ENCODE peak calls at places on chromosomes 4 and X, in ten cellular contexts. One of them, this sample, is unnamed.

GRCh38 chr4:150283689-150284088 is 205.4 kb downstream of the DCLK2 start:
- ATAC-seq in heart left ventricle: peak; percentile 37
- ATAC-seq in HepG2: no peak
- ATAC-seq in body of pancreas: no peak
- ATAC-seq in right lobe of liver: no peak
- ATAC-seq in gastrocnemius medialis: no peak
- ATAC-seq in GM12878: no peak
- ATAC-seq in upper lobe of left lung: no peak
- ATAC-seq in HCT116: no peak
- ATAC-seq in A549: peak; percentile 34
- ATAC-seq in this sample: no peak

GRCh38 chr4:141642711-141643110 is 6.3 kb downstream of the IL15 start:
- ATAC-seq in heart left ventricle: no peak
- ATAC-seq in HepG2: no peak
- ATAC-seq in body of pancreas: no peak
- ATAC-seq in right lobe of liver: no peak
- ATAC-seq in gastrocnemius medialis: no peak
- ATAC-seq in GM12878: peak; percentile 13
- ATAC-seq in upper lobe of left lung: no peak
- ATAC-seq in HCT116: no peak
- ATAC-seq in A549: no peak
- ATAC-seq in this sample: no peak

GRCh38 chrX:101078716-101079115 is at the start of gene TMEM35A:
- ATAC-seq in heart left ventricle: no peak
- ATAC-seq in HepG2: peak; percentile 38
- ATAC-seq in body of pancreas: no peak
- ATAC-seq in right lobe of liver: no peak
- ATAC-seq in gastrocnemius medialis: no peak
- ATAC-seq in GM12878: peak; percentile 45
- ATAC-seq in upper lobe of left lung: peak; percentile 74
- ATAC-seq in HCT116: no peak
- ATAC-seq in A549: no peak
- ATAC-seq in this sample: peak; percentile 71

GRCh38 chr4:74665346-74665745 is 129.0 kb downstream of the BTC start:
- ATAC-seq in heart left ventricle: no peak
- ATAC-seq in HepG2: no peak
- ATAC-seq in body of pancreas: no peak
- ATAC-seq in right lobe of liver: no peak
- ATAC-seq in gastrocnemius medialis: no peak
- ATAC-seq in GM12878: peak; percentile 64
- ATAC-seq in upper lobe of left lung: no peak
- ATAC-seq in HCT116: peak; percentile 81
- ATAC-seq in A549: no peak
- ATAC-seq in this sample: no peak

GRCh38 chrX:78746496-78746895 is 1.0 kb upstream of the LPAR4 start:
- ATAC-seq in heart left ventricle: no peak
- ATAC-seq in HepG2: no peak
- ATAC-seq in body of pancreas: no peak
- ATAC-seq in right lobe of liver: no peak
- ATAC-seq in gastrocnemius medialis: no peak
- ATAC-seq in GM12878: no peak
- ATAC-seq in upper lobe of left lung: no peak
- ATAC-seq in HCT116: no peak
- ATAC-seq in A549: no peak
- ATAC-seq in this sample: no peak

GRCh38 chr4:124060261-124060918 is 652.1 kb downstream of the ANKRD50 start:
- ATAC-seq in heart left ventricle: peak; percentile 97
- ATAC-seq in HepG2: no peak
- ATAC-seq in body of pancreas: peak; percentile 85
- ATAC-seq in right lobe of liver: peak; percentile 81
- ATAC-seq in gastrocnemius medialis: peak; percentile 93
- ATAC-seq in GM12878: peak; percentile 70
- ATAC-seq in upper lobe of left lung: peak; percentile 90
- ATAC-seq in HCT116: no peak
- ATAC-seq in A549: no peak
- ATAC-seq in this sample: peak; percentile 96

GRCh38 chr4:566035-566434 is 10.1 kb downstream of the TMEM271 start:
- ATAC-seq in heart left ventricle: no peak
- ATAC-seq in HepG2: no peak
- ATAC-seq in body of pancreas: no peak
- ATAC-seq in right lobe of liver: no peak
- ATAC-seq in gastrocnemius medialis: no peak
- ATAC-seq in GM12878: no peak
- ATAC-seq in upper lobe of left lung: no peak
- ATAC-seq in HCT116: no peak
- ATAC-seq in A549: no peak
- ATAC-seq in this sample: no peak

GRCh38 chrX:125012585-125012984 is 307.1 kb upstream of the TEX13C start:
- ATAC-seq in heart left ventricle: no peak
- ATAC-seq in HepG2: no peak
- ATAC-seq in body of pancreas: no peak
- ATAC-seq in right lobe of liver: no peak
- ATAC-seq in gastrocnemius medialis: no peak
- ATAC-seq in GM12878: no peak
- ATAC-seq in upper lobe of left lung: no peak
- ATAC-seq in HCT116: no peak
- ATAC-seq in A549: no peak
- ATAC-seq in this sample: no peak

GRCh38 chrX:386239-386767 is 404 bp downstream of the PPP2R3B start:
- ATAC-seq in heart left ventricle: no peak
- ATAC-seq in HepG2: no peak
- ATAC-seq in body of pancreas: no peak
- ATAC-seq in right lobe of liver: no peak
- ATAC-seq in gastrocnemius medialis: peak; percentile 2
- ATAC-seq in GM12878: peak; percentile 11
- ATAC-seq in upper lobe of left lung: no peak
- ATAC-seq in HCT116: peak; percentile 7
- ATAC-seq in A549: peak; percentile 51
- ATAC-seq in this sample: no peak

GRCh38 chr4:98685225-98686045 is 27.0 kb upstream of the TSPAN5 start:
- ATAC-seq in heart left ventricle: no peak
- ATAC-seq in HepG2: no peak
- ATAC-seq in body of pancreas: no peak
- ATAC-seq in right lobe of liver: peak; percentile 87
- ATAC-seq in gastrocnemius medialis: no peak
- ATAC-seq in GM12878: no peak
- ATAC-seq in upper lobe of left lung: no peak
- ATAC-seq in HCT116: no peak
- ATAC-seq in A549: no peak
- ATAC-seq in this sample: no peak

GRCh38 chrX:47091149-47091775 is 13.0 kb downstream of the RGN start:
- ATAC-seq in heart left ventricle: no peak
- ATAC-seq in HepG2: no peak
- ATAC-seq in body of pancreas: no peak
- ATAC-seq in right lobe of liver: no peak
- ATAC-seq in gastrocnemius medialis: no peak
- ATAC-seq in GM12878: peak; percentile 91
- ATAC-seq in upper lobe of left lung: no peak
- ATAC-seq in HCT116: no peak
- ATAC-seq in A549: no peak
- ATAC-seq in this sample: no peak

GRCh38 chr4:41142946-41143720 is 71.2 kb downstream of the APBB2 start:
- ATAC-seq in heart left ventricle: peak; percentile 87
- ATAC-seq in HepG2: no peak
- ATAC-seq in body of pancreas: peak; percentile 83
- ATAC-seq in right lobe of liver: peak; percentile 78
- ATAC-seq in gastrocnemius medialis: peak; percentile 85
- ATAC-seq in GM12878: no peak
- ATAC-seq in upper lobe of left lung: peak; percentile 89
- ATAC-seq in HCT116: peak; percentile 39
- ATAC-seq in A549: no peak
- ATAC-seq in this sample: peak; percentile 82

GRCh38 chr4:81648576-81649272 is 177.0 kb upstream of the RASGEF1B start:
- ATAC-seq in heart left ventricle: no peak
- ATAC-seq in HepG2: no peak
- ATAC-seq in body of pancreas: no peak
- ATAC-seq in right lobe of liver: no peak
- ATAC-seq in gastrocnemius medialis: no peak
- ATAC-seq in GM12878: peak; percentile 81
- ATAC-seq in upper lobe of left lung: peak; percentile 56
- ATAC-seq in HCT116: no peak
- ATAC-seq in A549: no peak
- ATAC-seq in this sample: no peak
- H3K4me3 ChIP-seq in heart left ventricle: no peak overlapping the region
- H3K4me3 ChIP-seq in HepG2: no peak overlapping the region
- H3K4me3 ChIP-seq in body of pancreas: no peak overlapping the region
- H3K4me3 ChIP-seq in right lobe of liver: no peak overlapping the region
- H3K4me3 ChIP-seq in gastrocnemius medialis: no peak overlapping the region
- H3K4me3 ChIP-seq in GM12878: no peak overlapping the region
- H3K4me3 ChIP-seq in upper lobe of left lung: no peak overlapping the region
- H3K4me3 ChIP-seq in HCT116: no peak overlapping the region
- H3K4me3 ChIP-seq in A549: no peak overlapping the region
- H3K4me3 ChIP-seq in this sample: no peak overlapping the region

DNA sequence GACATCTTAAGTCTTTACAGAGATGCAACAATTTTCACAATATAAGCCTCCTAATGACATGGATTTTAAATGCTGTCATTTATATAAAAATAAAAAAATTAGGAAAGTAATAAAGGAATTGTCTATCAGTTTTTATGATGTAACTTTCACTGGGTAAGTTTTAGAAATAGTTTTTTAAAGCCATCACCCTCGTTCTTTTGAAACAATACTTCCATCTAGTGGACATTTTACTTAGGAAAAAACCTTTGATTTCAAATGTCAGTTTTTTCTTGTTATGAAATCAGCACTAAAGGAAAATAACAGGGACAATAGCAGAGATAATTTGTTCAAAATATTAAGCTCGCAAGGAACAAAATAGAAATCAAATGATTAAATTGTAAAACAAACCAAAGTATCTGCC is 24.3 kb upstream of the NDNF start:
- ATAC-seq in heart left ventricle: no peak
- ATAC-seq in HepG2: no peak
- ATAC-seq in body of pancreas: no peak
- ATAC-seq in right lobe of liver: no peak
- ATAC-seq in gastrocnemius medialis: no peak
- ATAC-seq in GM12878: no peak
- ATAC-seq in upper lobe of left lung: peak; percentile 45
- ATAC-seq in HCT116: no peak
- ATAC-seq in A549: no peak
- ATAC-seq in this sample: no peak
- TF ChIP-seq CTCF in heart left ventricle: peak; percentile 75
- TF ChIP-seq CTCF in HepG2: peak; percentile 18
- TF ChIP-seq CTCF in body of pancreas: peak; percentile 59
- TF ChIP-seq CTCF in right lobe of liver: peak; percentile 63
- TF ChIP-seq CTCF in gastrocnemius medialis: peak; percentile 62
- TF ChIP-seq CTCF in GM12878: peak; percentile 1
- TF ChIP-seq CTCF in upper lobe of left lung: peak; percentile 36
- TF ChIP-seq CTCF in HCT116: peak; percentile 57
- TF ChIP-seq CTCF in A549: peak; percentile 55
- TF ChIP-seq CTCF in this sample: peak; percentile 46

GRCh38 chrX:24603191-24603590 is 44.0 kb downstream of the PCYT1B start:
- ATAC-seq in heart left ventricle: no peak
- ATAC-seq in HepG2: no peak
- ATAC-seq in body of pancreas: no peak
- ATAC-seq in right lobe of liver: no peak
- ATAC-seq in gastrocnemius medialis: no peak
- ATAC-seq in GM12878: no peak
- ATAC-seq in upper lobe of left lung: no peak
- ATAC-seq in HCT116: no peak
- ATAC-seq in A549: no peak
- ATAC-seq in this sample: no peak
- TF ChIP-seq POLR2A in heart left ventricle: no peak
- TF ChIP-seq POLR2A in HepG2: no peak
- TF ChIP-seq POLR2A in body of pancreas: no peak
- TF ChIP-seq POLR2A in right lobe of liver: no peak
- TF ChIP-seq POLR2A in gastrocnemius medialis: no peak
- TF ChIP-seq POLR2A in GM12878: no peak
- TF ChIP-seq POLR2A in upper lobe of left lung: no peak
- TF ChIP-seq POLR2A in HCT116: no peak
- TF ChIP-seq POLR2A in A549: no peak
- TF ChIP-seq POLR2A in this sample: no peak

GRCh38 chrX:38803286-38803608 is 2.0 kb downstream of the MID1IP1 start:
- ATAC-seq in heart left ventricle: no peak
- ATAC-seq in HepG2: peak; percentile 3
- ATAC-seq in body of pancreas: no peak
- ATAC-seq in right lobe of liver: no peak
- ATAC-seq in gastrocnemius medialis: peak; percentile 11
- ATAC-seq in GM12878: peak; percentile 4
- ATAC-seq in upper lobe of left lung: no peak
- ATAC-seq in HCT116: peak; percentile 6
- ATAC-seq in A549: peak; percentile 4
- ATAC-seq in this sample: no peak
- H3K4me3 ChIP-seq in heart left ventricle: peak overlapping the region; percentile 56
- H3K4me3 ChIP-seq in HepG2: no peak overlapping the region
- H3K4me3 ChIP-seq in body of pancreas: no peak overlapping the region
- H3K4me3 ChIP-seq in right lobe of liver: peak overlapping the region; percentile 69
- H3K4me3 ChIP-seq in gastrocnemius medialis: peak overlapping the region; percentile 51
- H3K4me3 ChIP-seq in GM12878: peak overlapping the region; percentile 70
- H3K4me3 ChIP-seq in upper lobe of left lung: peak overlapping the region; percentile 76
- H3K4me3 ChIP-seq in HCT116: peak overlapping the region; percentile 64
- H3K4me3 ChIP-seq in A549: peak overlapping the region; percentile 78
- H3K4me3 ChIP-seq in this sample: peak overlapping the region; percentile 59

GRCh38 chr4:61590881-61591280 is 390.8 kb downstream of the ADGRL3 start:
- ATAC-seq in heart left ventricle: no peak
- ATAC-seq in HepG2: no peak
- ATAC-seq in body of pancreas: no peak
- ATAC-seq in right lobe of liver: no peak
- ATAC-seq in gastrocnemius medialis: no peak
- ATAC-seq in GM12878: no peak
- ATAC-seq in upper lobe of left lung: no peak
- ATAC-seq in HCT116: no peak
- ATAC-seq in A549: no peak
- ATAC-seq in this sample: no peak
- TF ChIP-seq CTCF in heart left ventricle: no peak
- TF ChIP-seq CTCF in HepG2: peak; percentile 14
- TF ChIP-seq CTCF in body of pancreas: no peak
- TF ChIP-seq CTCF in right lobe of liver: no peak
- TF ChIP-seq CTCF in gastrocnemius medialis: no peak
- TF ChIP-seq CTCF in GM12878: no peak
- TF ChIP-seq CTCF in upper lobe of left lung: no peak
- TF ChIP-seq CTCF in HCT116: no peak
- TF ChIP-seq CTCF in A549: no peak
- TF ChIP-seq CTCF in this sample: no peak

This sample was measured in gastroesophageal sphincter.